ENCODE peak calls at places on chromosomes 13 and 19, in ten cellular contexts. One of them, this sample, is unnamed. For H3K4me1, the result is how much of the 10 kb centered on the place peaks cover.

GRCh38 chr19:5539431-5539833 is 28.3 kb downstream of the TINCR start:
- DNase-seq in heart right ventricle: peak
- DNase-seq in SK-N-SH: peak
- DNase-seq in adrenal gland: peak
- DNase-seq in CD8-positive, alpha-beta memory T cell: no peak
- DNase-seq in body of pancreas: no peak
- DNase-seq in aorta: no peak
- DNase-seq in psoas muscle: no peak
- DNase-seq in neuronal stem cell: no peak
- DNase-seq in CD4-positive, CD25-positive, alpha-beta regulatory T cell: no peak
- DNase-seq in this sample: no peak

GRCh38 chr13:46751811-46752635 is 44.9 kb downstream of the ESD start:
- DNase-seq in heart right ventricle: no peak
- DNase-seq in SK-N-SH: no peak
- DNase-seq in adrenal gland: no peak
- DNase-seq in CD8-positive, alpha-beta memory T cell: peak
- DNase-seq in body of pancreas: no peak
- DNase-seq in aorta: peak
- DNase-seq in psoas muscle: no peak
- DNase-seq in neuronal stem cell: no peak
- DNase-seq in CD4-positive, CD25-positive, alpha-beta regulatory T cell: peak
- DNase-seq in this sample: peak

GRCh38 chr13:84479656-84480055 is 597.4 kb upstream of the SLITRK1 start:
- DNase-seq in heart right ventricle: no peak
- DNase-seq in SK-N-SH: no peak
- DNase-seq in adrenal gland: no peak
- DNase-seq in CD8-positive, alpha-beta memory T cell: no peak
- DNase-seq in body of pancreas: no peak
- DNase-seq in aorta: no peak
- DNase-seq in psoas muscle: no peak
- DNase-seq in neuronal stem cell: no peak
- DNase-seq in CD4-positive, CD25-positive, alpha-beta regulatory T cell: no peak
- DNase-seq in this sample: no peak

GRCh38 chr19:50994129-50994528 is 7.3 kb downstream of the KLK8 start:
- DNase-seq in heart right ventricle: no peak
- DNase-seq in SK-N-SH: no peak
- DNase-seq in adrenal gland: no peak
- DNase-seq in CD8-positive, alpha-beta memory T cell: no peak
- DNase-seq in body of pancreas: no peak
- DNase-seq in aorta: no peak
- DNase-seq in psoas muscle: no peak
- DNase-seq in neuronal stem cell: no peak
- DNase-seq in CD4-positive, CD25-positive, alpha-beta regulatory T cell: no peak
- DNase-seq in this sample: no peak

GRCh38 chr13:114032121-114032799 is 58.4 kb upstream of the C13orf46 start:
- DNase-seq in heart right ventricle: no peak
- DNase-seq in SK-N-SH: no peak
- DNase-seq in adrenal gland: no peak
- DNase-seq in CD8-positive, alpha-beta memory T cell: no peak
- DNase-seq in body of pancreas: no peak
- DNase-seq in aorta: no peak
- DNase-seq in psoas muscle: no peak
- DNase-seq in neuronal stem cell: no peak
- DNase-seq in CD4-positive, CD25-positive, alpha-beta regulatory T cell: no peak
- DNase-seq in this sample: no peak

GRCh38 chr19:23932878-23933277 is 18.2 kb downstream of the ZNF726 start:
- DNase-seq in heart right ventricle: no peak
- DNase-seq in SK-N-SH: no peak
- DNase-seq in adrenal gland: no peak
- DNase-seq in CD8-positive, alpha-beta memory T cell: no peak
- DNase-seq in body of pancreas: no peak
- DNase-seq in aorta: no peak
- DNase-seq in psoas muscle: no peak
- DNase-seq in neuronal stem cell: no peak
- DNase-seq in CD4-positive, CD25-positive, alpha-beta regulatory T cell: no peak
- DNase-seq in this sample: no peak

GRCh38 chr19:51507640-51508058 is 6.0 kb upstream of the SIGLEC12 start:
- DNase-seq in heart right ventricle: no peak
- DNase-seq in SK-N-SH: no peak
- DNase-seq in adrenal gland: no peak
- DNase-seq in CD8-positive, alpha-beta memory T cell: no peak
- DNase-seq in body of pancreas: no peak
- DNase-seq in aorta: no peak
- DNase-seq in psoas muscle: no peak
- DNase-seq in neuronal stem cell: no peak
- DNase-seq in CD4-positive, CD25-positive, alpha-beta regulatory T cell: no peak
- DNase-seq in this sample: no peak

GRCh38 chr13:30004204-30004603 is 153.8 kb upstream of the UBL3 start:
- DNase-seq in heart right ventricle: no peak
- DNase-seq in SK-N-SH: no peak
- DNase-seq in adrenal gland: no peak
- DNase-seq in CD8-positive, alpha-beta memory T cell: no peak
- DNase-seq in body of pancreas: no peak
- DNase-seq in aorta: no peak
- DNase-seq in psoas muscle: no peak
- DNase-seq in neuronal stem cell: no peak
- DNase-seq in CD4-positive, CD25-positive, alpha-beta regulatory T cell: peak
- DNase-seq in this sample: no peak

GRCh38 chr19:4501691-4502090 is 16.6 kb downstream of the PLIN4 start:
- DNase-seq in heart right ventricle: no peak
- DNase-seq in SK-N-SH: no peak
- DNase-seq in adrenal gland: no peak
- DNase-seq in CD8-positive, alpha-beta memory T cell: no peak
- DNase-seq in body of pancreas: no peak
- DNase-seq in aorta: no peak
- DNase-seq in psoas muscle: no peak
- DNase-seq in neuronal stem cell: no peak
- DNase-seq in CD4-positive, CD25-positive, alpha-beta regulatory T cell: no peak
- DNase-seq in this sample: no peak

GRCh38 chr13:33797622-33798021 is 20.3 kb upstream of the RFC3 start:
- DNase-seq in heart right ventricle: no peak
- DNase-seq in SK-N-SH: no peak
- DNase-seq in adrenal gland: no peak
- DNase-seq in CD8-positive, alpha-beta memory T cell: no peak
- DNase-seq in body of pancreas: no peak
- DNase-seq in aorta: no peak
- DNase-seq in psoas muscle: no peak
- DNase-seq in neuronal stem cell: no peak
- DNase-seq in CD4-positive, CD25-positive, alpha-beta regulatory T cell: no peak
- DNase-seq in this sample: no peak

GRCh38 chr13:50268500-50268899 is 253.3 kb downstream of the KCNRG start:
- DNase-seq in heart right ventricle: no peak
- DNase-seq in SK-N-SH: peak
- DNase-seq in adrenal gland: no peak
- DNase-seq in CD8-positive, alpha-beta memory T cell: no peak
- DNase-seq in body of pancreas: no peak
- DNase-seq in aorta: no peak
- DNase-seq in psoas muscle: no peak
- DNase-seq in neuronal stem cell: no peak
- DNase-seq in CD4-positive, CD25-positive, alpha-beta regulatory T cell: no peak
- DNase-seq in this sample: no peak

GRCh38 chr19:15124572-15125231 is 17.5 kb downstream of the SYDE1 start:
- DNase-seq in heart right ventricle: no peak
- DNase-seq in SK-N-SH: peak
- DNase-seq in adrenal gland: peak
- DNase-seq in CD8-positive, alpha-beta memory T cell: no peak
- DNase-seq in body of pancreas: peak
- DNase-seq in aorta: peak
- DNase-seq in psoas muscle: no peak
- DNase-seq in neuronal stem cell: no peak
- DNase-seq in CD4-positive, CD25-positive, alpha-beta regulatory T cell: peak
- DNase-seq in this sample: no peak

GRCh38 chr19:18865973-18866799 is 29.8 kb downstream of the CERS1 start:
- DNase-seq in heart right ventricle: peak
- DNase-seq in SK-N-SH: peak
- DNase-seq in adrenal gland: peak
- DNase-seq in CD8-positive, alpha-beta memory T cell: peak
- DNase-seq in body of pancreas: peak
- DNase-seq in aorta: no peak
- DNase-seq in psoas muscle: peak
- DNase-seq in neuronal stem cell: peak
- DNase-seq in CD4-positive, CD25-positive, alpha-beta regulatory T cell: peak
- DNase-seq in this sample: peak

GRCh38 chr13:112341446-112341845 is 34.7 kb upstream of the SPACA7 start:
- DNase-seq in heart right ventricle: no peak
- DNase-seq in SK-N-SH: no peak
- DNase-seq in adrenal gland: no peak
- DNase-seq in CD8-positive, alpha-beta memory T cell: no peak
- DNase-seq in body of pancreas: no peak
- DNase-seq in aorta: no peak
- DNase-seq in psoas muscle: no peak
- DNase-seq in neuronal stem cell: no peak
- DNase-seq in CD4-positive, CD25-positive, alpha-beta regulatory T cell: no peak
- DNase-seq in this sample: no peak

GRCh38 chr13:112341976-112342735 is 34.0 kb upstream of the SPACA7 start:
- DNase-seq in heart right ventricle: no peak
- DNase-seq in SK-N-SH: no peak
- DNase-seq in adrenal gland: no peak
- DNase-seq in CD8-positive, alpha-beta memory T cell: no peak
- DNase-seq in body of pancreas: no peak
- DNase-seq in aorta: no peak
- DNase-seq in psoas muscle: no peak
- DNase-seq in neuronal stem cell: no peak
- DNase-seq in CD4-positive, CD25-positive, alpha-beta regulatory T cell: no peak
- DNase-seq in this sample: no peak

GRCh38 chr13:112342841-112343361 is 33.3 kb upstream of the SPACA7 start:
- DNase-seq in heart right ventricle: no peak
- DNase-seq in SK-N-SH: no peak
- DNase-seq in adrenal gland: no peak
- DNase-seq in CD8-positive, alpha-beta memory T cell: no peak
- DNase-seq in body of pancreas: no peak
- DNase-seq in aorta: no peak
- DNase-seq in psoas muscle: no peak
- DNase-seq in neuronal stem cell: no peak
- DNase-seq in CD4-positive, CD25-positive, alpha-beta regulatory T cell: no peak
- DNase-seq in this sample: no peak

GRCh38 chr13:112345826-112346172 is 30.4 kb upstream of the SPACA7 start:
- DNase-seq in heart right ventricle: no peak
- DNase-seq in SK-N-SH: no peak
- DNase-seq in adrenal gland: no peak
- DNase-seq in CD8-positive, alpha-beta memory T cell: no peak
- DNase-seq in body of pancreas: no peak
- DNase-seq in aorta: no peak
- DNase-seq in psoas muscle: no peak
- DNase-seq in neuronal stem cell: no peak
- DNase-seq in CD4-positive, CD25-positive, alpha-beta regulatory T cell: no peak
- DNase-seq in this sample: no peak

GRCh38 chr13:112343591-112343990 is 32.6 kb upstream of the SPACA7 start:
- DNase-seq in heart right ventricle: no peak
- DNase-seq in SK-N-SH: no peak
- DNase-seq in adrenal gland: no peak
- DNase-seq in CD8-positive, alpha-beta memory T cell: no peak
- DNase-seq in body of pancreas: no peak
- DNase-seq in aorta: no peak
- DNase-seq in psoas muscle: no peak
- DNase-seq in neuronal stem cell: no peak
- DNase-seq in CD4-positive, CD25-positive, alpha-beta regulatory T cell: no peak
- DNase-seq in this sample: no peak
- H3K4me3 ChIP-seq in heart right ventricle: no peak
- H3K4me3 ChIP-seq in SK-N-SH: no peak
- H3K4me3 ChIP-seq in adrenal gland: no peak
- H3K4me3 ChIP-seq in CD8-positive, alpha-beta memory T cell: no peak
- H3K4me3 ChIP-seq in body of pancreas: no peak
- H3K4me3 ChIP-seq in aorta: no peak
- H3K4me3 ChIP-seq in psoas muscle: no peak
- H3K4me3 ChIP-seq in neuronal stem cell: no peak
- H3K4me3 ChIP-seq in CD4-positive, CD25-positive, alpha-beta regulatory T cell: no peak
- H3K4me3 ChIP-seq in this sample: no peak

GRCh38 chr19:49557641-49558325 is 22.6 kb downstream of the NOSIP start:
- DNase-seq in heart right ventricle: no peak
- DNase-seq in SK-N-SH: no peak
- DNase-seq in adrenal gland: no peak
- DNase-seq in CD8-positive, alpha-beta memory T cell: peak
- DNase-seq in body of pancreas: peak
- DNase-seq in aorta: no peak
- DNase-seq in psoas muscle: no peak
- DNase-seq in neuronal stem cell: no peak
- DNase-seq in CD4-positive, CD25-positive, alpha-beta regulatory T cell: no peak
- DNase-seq in this sample: no peak
- H3K4me1 ChIP-seq in heart right ventricle: under half
- H3K4me1 ChIP-seq in SK-N-SH: under half
- H3K4me1 ChIP-seq in adrenal gland: under half
- H3K4me1 ChIP-seq in CD8-positive, alpha-beta memory T cell: half or more
- H3K4me1 ChIP-seq in body of pancreas: half or more
- H3K4me1 ChIP-seq in aorta: under half
- H3K4me1 ChIP-seq in psoas muscle: under half
- H3K4me1 ChIP-seq in neuronal stem cell: under half
- H3K4me1 ChIP-seq in CD4-positive, CD25-positive, alpha-beta regulatory T cell: half or more
- H3K4me1 ChIP-seq in this sample: half or more

GRCh38 chr13:103199380-103200088 is 133.3 kb upstream of the SLC10A2 start:
- DNase-seq in heart right ventricle: no peak
- DNase-seq in SK-N-SH: no peak
- DNase-seq in adrenal gland: no peak
- DNase-seq in CD8-positive, alpha-beta memory T cell: no peak
- DNase-seq in body of pancreas: no peak
- DNase-seq in aorta: no peak
- DNase-seq in psoas muscle: no peak
- DNase-seq in neuronal stem cell: no peak
- DNase-seq in CD4-positive, CD25-positive, alpha-beta regulatory T cell: no peak
- DNase-seq in this sample: no peak
- H3K27ac ChIP-seq in heart right ventricle: no peak
- H3K27ac ChIP-seq in SK-N-SH: no peak
- H3K27ac ChIP-seq in adrenal gland: no peak
- H3K27ac ChIP-seq in CD8-positive, alpha-beta memory T cell: no peak
- H3K27ac ChIP-seq in body of pancreas: no peak
- H3K27ac ChIP-seq in aorta: no peak
- H3K27ac ChIP-seq in psoas muscle: no peak
- H3K27ac ChIP-seq in neuronal stem cell: no peak
- H3K27ac ChIP-seq in CD4-positive, CD25-positive, alpha-beta regulatory T cell: no peak
- H3K27ac ChIP-seq in this sample: no peak

GRCh38 chr13:111893071-111893606 is 173.8 kb upstream of the SOX1 start:
- DNase-seq in heart right ventricle: no peak
- DNase-seq in SK-N-SH: no peak
- DNase-seq in adrenal gland: no peak
- DNase-seq in CD8-positive, alpha-beta memory T cell: no peak
- DNase-seq in body of pancreas: no peak
- DNase-seq in aorta: no peak
- DNase-seq in psoas muscle: no peak
- DNase-seq in neuronal stem cell: peak
- DNase-seq in CD4-positive, CD25-positive, alpha-beta regulatory T cell: no peak
- DNase-seq in this sample: no peak
- H3K4me3 ChIP-seq in heart right ventricle: peak
- H3K4me3 ChIP-seq in SK-N-SH: no peak
- H3K4me3 ChIP-seq in adrenal gland: no peak
- H3K4me3 ChIP-seq in CD8-positive, alpha-beta memory T cell: no peak
- H3K4me3 ChIP-seq in body of pancreas: no peak
- H3K4me3 ChIP-seq in aorta: no peak
- H3K4me3 ChIP-seq in psoas muscle: peak
- H3K4me3 ChIP-seq in neuronal stem cell: peak
- H3K4me3 ChIP-seq in CD4-positive, CD25-positive, alpha-beta regulatory T cell: no peak
- H3K4me3 ChIP-seq in this sample: no peak

This sample was measured in CD4-positive, alpha-beta memory T cell.